ENCODE peak calls at places on chromosomes 2 and 18, in four cellular contexts. B is stomach, V is lower lobe of right lung, D is ovary. I is an unnamed sample. For H3K4me1, the result is how much of the 10 kb centered on the place peaks cover.

GRCh38 chr18:702957-703659 is 9.3 kb downstream of the ENOSF1 start:
- DNase-seq in B (peak), V (no peak), D (no peak), I (no peak)

GRCh38 chr2:16482485-16482884 is 183.1 kb downstream of the CYRIA start:
- DNase-seq in B (no peak), V (no peak), D (no peak), I (no peak)

GRCh38 chr2:84792856-84793522 is 87.9 kb downstream of the TRABD2A start:
- DNase-seq in B (no peak), V (no peak), D (no peak), I (no peak)

GRCh38 chr2:169512525-169512924 is 3.0 kb downstream of the KLHL41 start:
- DNase-seq in B (no peak), V (no peak), D (no peak), I (no peak)

GRCh38 chr18:9952633-9953416 is 39.0 kb downstream of the VAPA start:
- DNase-seq in B (no peak), V (no peak), D (no peak), I (no peak)

GRCh38 chr2:178455947-178456346 is 4.8 kb downstream of the PJVK start:
- DNase-seq in B (no peak), V (no peak), D (no peak), I (no peak)

GRCh38 chr2:107025869-107026380 is 140.0 kb upstream of the ST6GAL2 start:
- DNase-seq in B (no peak), V (no peak), D (no peak), I (no peak)

GRCh38 chr2:42801388-42801787 is 9.0 kb upstream of the HAAO start:
- DNase-seq in B (no peak), V (no peak), D (peak), I (no peak)

GRCh38 chr18:63366991-63367240 is at the start of gene KDSR:
- DNase-seq in B (no peak), V (no peak), D (no peak), I (no peak)

GRCh38 chr18:70126832-70127231 is 78.7 kb downstream of the RTTN start:
- DNase-seq in B (no peak), V (no peak), D (no peak), I (no peak)

GRCh38 chr2:164369416-164369815 is 251.9 kb downstream of the GRB14 start:
- DNase-seq in B (no peak), V (no peak), D (no peak), I (no peak)

GRCh38 chr2:188303363-188304031 is 11.8 kb downstream of the GULP1 start:
- DNase-seq in B (no peak), V (no peak), D (no peak), I (no peak)

GRCh38 chr2:156445311-156446218 is 9.4 kb downstream of the GPD2 start:
- DNase-seq in B (no peak), V (no peak), D (no peak), I (no peak)

GRCh38 chr2:203038586-203038985 is 23.9 kb downstream of the NBEAL1 start:
- DNase-seq in B (no peak), V (no peak), D (no peak), I (no peak)

GRCh38 chr18:63965716-63966330 is 4.1 kb upstream of the SERPINB8 start:
- DNase-seq in B (no peak), V (no peak), D (no peak), I (no peak)

GRCh38 chr2:16640867-16641266 is 24.8 kb downstream of the CYRIA start:
- DNase-seq in B (no peak), V (no peak), D (peak), I (no peak)

GRCh38 chr18:73244411-73244810 is 376.6 kb upstream of the NETO1 start:
- DNase-seq in B (no peak), V (no peak), D (no peak), I (no peak)

GRCh38 chr2:119649364-119649917 is 29.6 kb upstream of the TMEM177 start:
- DNase-seq in B (no peak), V (no peak), D (no peak), I (no peak)

GRCh38 chr2:203673933-203674332 is 32.5 kb upstream of the CD28 start:
- DNase-seq in B (no peak), V (no peak), D (no peak), I (no peak)

GRCh38 chr2:30221531-30221930 is 9.8 kb upstream of the LBH start:
- DNase-seq in B (no peak), V (no peak), D (no peak), I (no peak)

GRCh38 chr2:5392658-5393057 is 299.5 kb upstream of the SOX11 start:
- DNase-seq in B (no peak), V (no peak), D (no peak), I (no peak)

GRCh38 chr18:79413901-79414300 is 18.2 kb downstream of the NFATC1 start:
- DNase-seq in B (no peak), V (peak), D (no peak), I (no peak)

GRCh38 chr2:233079473-233079877 is 19.3 kb downstream of the INPP5D start:
- DNase-seq in B (no peak), V (no peak), D (no peak), I (no peak)

GRCh38 chr2:233079953-233080835 is 20.1 kb downstream of the INPP5D start:
- DNase-seq in B (no peak), V (no peak), D (no peak), I (no peak)

GRCh38 chr2:233081232-233081730 is 21.1 kb downstream of the INPP5D start:
- DNase-seq in B (no peak), V (no peak), D (no peak), I (no peak)

GRCh38 chr2:233081731-233082221 is 21.6 kb downstream of the INPP5D start:
- DNase-seq in B (no peak), V (no peak), D (no peak), I (no peak)

GRCh38 chr2:233080836-233081229 is 20.7 kb downstream of the INPP5D start:
- DNase-seq in B (no peak), V (no peak), D (no peak), I (no peak)
- H3K4me1 ChIP-seq in B (half or more), V (half or more), D (under half), I (under half)

GRCh38 chr2:20350105-20350712 is 435 bp downstream of the PUM2 start:
- DNase-seq in B (peak), V (peak), D (peak), I (peak)

GRCh38 chr2:20351555-20352229 is 1.0 kb upstream of the PUM2 start:
- DNase-seq in B (peak), V (no peak), D (no peak), I (no peak)

GRCh38 chr2:20350753-20351554 is at the start of gene PUM2:
- DNase-seq in B (peak), V (peak), D (peak), I (peak)

GRCh38 chr2:20353597-20353996 is 3.0 kb upstream of the PUM2 start:
- DNase-seq in B (no peak), V (no peak), D (no peak), I (peak)

GRCh38 chr2:20352230-20353216 is 1.9 kb upstream of the PUM2 start:
- DNase-seq in B (no peak), V (no peak), D (no peak), I (no peak)
- H3K4me3 ChIP-seq in B (no peak), V (no peak), D (no peak), I (no peak)

DNA sequence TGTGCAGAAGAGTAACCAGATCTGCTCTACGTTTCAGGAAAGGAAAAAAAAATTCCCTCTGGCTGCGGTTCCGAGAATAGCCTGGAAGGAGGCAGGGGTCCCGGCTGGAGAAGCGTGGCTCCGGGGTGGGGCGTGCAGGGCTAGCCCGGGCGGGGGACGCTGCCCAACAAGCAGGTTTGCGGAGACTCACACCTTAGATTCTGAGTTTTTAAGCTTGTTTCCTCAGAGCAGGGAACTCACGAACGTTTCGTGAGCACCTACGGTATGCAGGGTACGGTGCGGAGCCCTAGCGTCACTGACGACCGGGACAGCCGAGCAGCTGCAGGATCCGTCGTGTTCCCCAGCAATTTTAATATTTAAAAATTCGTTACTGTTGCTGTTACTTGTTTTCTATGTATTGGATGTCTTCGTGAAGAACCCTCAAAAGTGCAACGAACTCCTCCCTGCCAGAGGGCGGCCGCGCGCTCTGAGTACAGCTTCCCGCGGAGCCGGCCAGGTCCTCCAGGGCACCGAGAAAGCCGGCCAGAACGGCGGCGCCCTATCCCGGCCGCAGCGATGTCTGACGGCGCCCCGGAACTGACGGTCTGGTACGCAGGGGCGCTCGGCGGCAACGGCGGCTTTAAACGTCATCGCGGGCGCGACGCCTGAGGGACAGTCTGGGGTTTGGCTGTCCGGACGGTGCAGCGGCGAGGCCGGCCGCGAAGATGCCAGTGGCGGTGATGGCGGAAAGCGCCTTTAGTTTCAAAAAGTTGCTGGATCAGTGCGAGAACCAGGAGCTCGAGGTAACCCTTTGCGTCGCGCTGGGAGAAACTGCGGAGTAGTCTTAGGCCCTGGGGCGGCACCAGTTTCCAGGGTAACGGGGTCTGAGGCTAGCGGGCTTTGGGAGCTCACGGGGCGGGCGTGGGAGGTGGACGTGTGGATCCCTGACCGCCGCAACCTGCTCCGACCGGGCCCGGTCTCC is at the start of gene COPS8:
- DNase-seq in B (peak), V (peak), D (peak), I (peak)
- TF ChIP-seq CTCF in B (peak), V (peak), D (peak), I (no peak)

GRCh38 chr2:190444954-190445353 is 36.8 kb downstream of the MFSD6 start:
- DNase-seq in B (no peak), V (no peak), D (no peak), I (no peak)
- H3K4me1 ChIP-seq in B (half or more), V (under half), D (under half), I (under half)

DNA sequence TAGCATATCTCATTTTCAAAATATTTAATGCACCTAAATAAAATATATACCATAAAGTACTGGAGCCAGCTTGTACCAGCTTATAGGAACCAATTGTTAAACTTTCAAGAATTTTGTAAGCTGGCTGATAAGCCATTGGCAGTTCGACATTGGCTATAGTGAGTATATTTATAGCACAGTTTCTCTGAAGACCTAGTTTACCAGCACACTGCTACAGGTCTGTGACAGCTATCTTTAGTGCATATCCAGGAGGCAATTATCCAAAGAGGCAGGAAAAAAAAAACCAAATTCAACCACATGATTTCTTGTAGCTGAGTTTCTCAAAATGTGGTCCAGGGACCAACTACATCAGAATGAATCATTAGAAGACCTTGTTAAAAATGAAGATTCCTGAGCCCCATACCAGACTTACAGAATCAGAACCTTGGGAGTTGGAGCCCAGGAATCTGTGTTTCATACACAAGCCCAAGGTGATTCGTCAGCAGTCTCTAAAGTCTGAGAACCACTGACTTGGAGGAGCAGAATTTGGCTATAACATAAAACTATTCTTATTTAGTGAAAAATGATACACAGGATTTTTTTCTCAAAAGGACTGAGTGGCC is 279.0 kb upstream of the NRP2 start:
- DNase-seq in B (no peak), V (no peak), D (no peak), I (no peak)
- H3K4me3 ChIP-seq in B (no peak), V (no peak), D (no peak), I (no peak)

GRCh38 chr2:196239622-196240587 is 68.5 kb upstream of the STK17B start:
- DNase-seq in B (peak), V (peak), D (no peak), I (peak)

GRCh38 chr2:196238836-196239380 is 67.5 kb upstream of the STK17B start:
- DNase-seq in B (no peak), V (no peak), D (no peak), I (no peak)

GRCh38 chr2:196242131-196242620 is 70.8 kb upstream of the STK17B start:
- DNase-seq in B (no peak), V (peak), D (no peak), I (no peak)

GRCh38 chr2:196244516-196244915 is 73.1 kb upstream of the STK17B start:
- DNase-seq in B (no peak), V (no peak), D (no peak), I (no peak)

DNA sequence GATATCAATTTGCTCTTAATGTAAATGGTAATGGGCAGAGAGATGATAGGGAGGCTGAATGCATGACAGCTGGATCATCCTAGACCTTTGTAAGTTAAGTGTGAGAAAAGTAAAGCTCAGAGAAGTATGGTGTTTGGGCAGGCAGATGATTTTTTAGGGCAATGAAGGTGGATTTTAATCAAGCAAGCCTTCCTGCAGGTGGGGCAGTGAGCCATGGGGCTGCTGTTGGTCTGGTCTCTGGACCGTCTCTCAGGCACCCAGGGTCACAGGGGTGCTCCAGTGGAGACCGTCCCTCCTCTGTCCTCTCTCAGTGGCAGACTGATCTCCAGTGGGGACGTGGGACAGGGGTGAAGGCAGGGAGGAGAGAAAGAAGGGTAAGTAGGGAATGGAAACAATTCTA is 69.8 kb upstream of the STK17B start:
- DNase-seq in B (no peak), V (no peak), D (no peak), I (no peak)
- TF ChIP-seq CTCF in B (no peak), V (no peak), D (no peak), I (no peak)

GRCh38 chr18:5031216-5031615 is 165.8 kb downstream of the AKAIN1 start:
- DNase-seq in B (no peak), V (no peak), D (no peak), I (no peak)
- H3K4me1 ChIP-seq in B (under half), V (under half), D (under half), I (under half)

DNA sequence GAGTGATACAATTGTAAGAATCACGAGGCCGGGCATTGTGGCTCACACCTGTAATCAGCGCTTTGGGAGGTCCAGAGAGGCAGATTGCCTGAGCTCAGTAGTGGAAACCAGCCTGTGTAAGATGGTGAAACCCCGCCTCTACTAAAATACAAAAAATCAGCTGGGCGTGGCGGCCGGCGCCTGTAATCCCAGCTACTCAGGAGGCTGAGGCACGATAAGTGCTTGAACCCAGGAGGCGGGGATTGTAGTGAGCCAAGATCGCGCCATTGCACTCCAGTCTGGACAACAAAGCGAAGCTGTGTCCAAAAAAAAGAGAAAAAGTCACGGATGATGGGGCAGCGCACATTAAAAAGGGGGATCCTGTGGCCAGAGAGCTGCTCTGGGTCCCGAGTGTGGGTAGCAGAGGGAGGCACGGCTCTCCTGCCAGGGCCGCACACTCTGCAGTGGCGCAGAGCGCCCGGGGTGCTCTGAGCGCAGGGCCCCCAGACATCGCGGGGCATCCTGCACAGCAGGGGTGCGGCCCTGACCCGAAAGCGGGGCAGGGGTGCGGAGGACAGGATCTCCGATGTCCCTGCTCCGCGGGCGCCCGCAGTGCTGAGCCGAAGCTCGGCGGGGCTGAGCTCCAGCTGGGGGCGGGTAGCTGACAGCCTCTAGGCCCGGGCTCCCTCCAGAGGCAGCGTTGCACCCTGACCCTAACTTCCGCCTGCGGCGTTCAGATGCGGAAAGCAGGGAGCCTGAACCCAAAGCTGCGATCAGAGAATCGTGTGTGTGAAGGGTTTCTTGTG is 30.4 kb upstream of the RAB6D start:
- DNase-seq in B (no peak), V (no peak), D (no peak), I (peak)
- H3K4me3 ChIP-seq in B (no peak), V (no peak), D (no peak), I (no peak)

DNA sequence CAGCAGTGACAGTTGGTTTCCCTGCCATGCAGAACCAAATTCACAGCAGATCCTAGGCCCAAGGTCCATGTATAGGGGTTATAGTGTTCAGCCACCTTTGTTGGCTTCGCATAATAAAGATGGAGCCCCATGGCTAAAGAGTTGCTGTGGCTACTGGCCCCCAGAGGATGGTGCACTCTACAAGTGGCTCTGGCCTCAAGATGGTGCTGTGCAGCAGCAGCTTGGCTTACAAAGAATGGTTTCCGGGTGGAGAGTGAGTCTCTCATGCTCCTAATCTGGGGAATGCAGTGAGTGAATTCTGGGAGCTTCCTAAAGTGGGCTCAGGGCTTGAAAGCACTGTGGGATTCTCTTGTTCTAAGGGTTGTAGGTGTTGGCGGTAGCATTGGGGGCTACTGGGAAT is 1199.7 kb downstream of the CNTNAP5 start:
- DNase-seq in B (no peak), V (no peak), D (no peak), I (peak)
- TF ChIP-seq CTCF in B (no peak), V (no peak), D (no peak), I (no peak)

GRCh38 chr2:20673686-20674308 is 6.9 kb downstream of the GDF7 start:
- DNase-seq in B (no peak), V (no peak), D (no peak), I (no peak)

GRCh38 chr2:20676353-20677215 is 9.6 kb downstream of the GDF7 start:
- DNase-seq in B (no peak), V (no peak), D (no peak), I (no peak)

GRCh38 chr2:20674309-20674965 is 7.5 kb downstream of the GDF7 start:
- DNase-seq in B (no peak), V (no peak), D (no peak), I (no peak)

GRCh38 chr2:20675701-20676352 is 8.9 kb downstream of the GDF7 start:
- DNase-seq in B (peak), V (no peak), D (no peak), I (peak)

DNA sequence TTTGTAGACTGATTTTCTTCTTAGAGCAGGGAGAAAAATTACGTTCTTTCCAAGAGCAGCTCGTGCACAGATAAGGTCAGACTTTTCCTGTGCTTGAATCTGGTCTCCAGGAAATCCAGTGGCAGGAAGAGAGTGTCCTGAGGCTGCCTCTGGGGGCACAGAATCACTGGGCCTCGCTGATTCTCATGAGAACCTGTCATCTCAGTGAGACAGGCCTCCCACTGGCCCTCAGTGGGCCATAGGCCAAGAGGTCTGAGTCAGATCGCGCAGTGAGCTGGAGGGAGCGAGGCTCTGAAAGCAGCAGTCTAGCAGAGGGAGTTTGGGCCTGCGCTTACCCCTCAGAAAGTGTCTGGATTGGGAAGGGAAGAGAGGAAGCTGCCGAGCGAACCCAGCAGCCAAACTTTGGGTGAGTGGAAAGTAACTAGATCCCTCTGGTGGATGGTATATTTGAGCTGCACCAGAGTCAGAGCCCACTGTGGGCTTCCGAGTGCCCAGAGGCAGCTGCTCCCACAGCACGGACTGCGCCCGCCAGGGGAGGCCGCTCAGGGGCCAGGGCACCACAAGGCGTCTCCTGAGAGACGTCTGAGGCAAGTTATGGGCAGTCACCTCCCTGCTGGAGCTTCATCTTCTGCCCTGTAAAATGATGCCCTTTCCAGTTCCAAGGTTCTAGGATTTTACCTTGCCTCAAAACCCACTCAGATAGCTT is 8.2 kb downstream of the GDF7 start:
- DNase-seq in B (no peak), V (no peak), D (no peak), I (no peak)
- H3K4me1 ChIP-seq in B (under half), V (under half), D (under half), I (under half)

I was measured in mucosa of descending colon.